ENCODE peak calls at places on chromosomes 3 and 15, in five cellular contexts. X is pancreas; U is stimulated activated CD4-positive, alpha-beta T cell treated with anti-CD3 and anti-CD28 coated beads, Interleukin-2, amount 100 ng/mL, for 48 hours; B is LHCN-M2; G is substantia nigra. Z is an unnamed sample.

GRCh38 chr3:16668776-16669545 is 63.7 kb upstream of the DAZL start:
- DNase-seq in X (no peak), U (no peak), B (peak), G (no peak), Z (no peak)

GRCh38 chr3:50130436-50130835 is 24.7 kb upstream of the SEMA3F start:
- DNase-seq in X (no peak), U (no peak), B (no peak), G (no peak), Z (no peak)

GRCh38 chr3:176953106-176954080 is 243.9 kb downstream of the TBL1XR1 start:
- DNase-seq in X (peak), U (no peak), B (peak), G (no peak), Z (no peak)

GRCh38 chr3:46695177-46695961 is 1.9 kb upstream of the ALS2CL start:
- DNase-seq in X (peak), U (peak), B (peak), G (peak), Z (peak)

GRCh38 chr3:16494906-16495580 is 18.5 kb downstream of the RFTN1 start:
- DNase-seq in X (no peak), U (no peak), B (no peak), G (no peak), Z (no peak)

GRCh38 chr3:11717301-11717700 is 73.6 kb upstream of the VGLL4 start:
- DNase-seq in X (no peak), U (no peak), B (peak), G (no peak), Z (no peak)

GRCh38 chr15:68930268-68931022 is at the start of gene SPESP1:
- DNase-seq in X (peak), U (peak), B (peak), G (peak), Z (no peak)

GRCh38 chr15:38823272-38823671 is 258.7 kb upstream of the RASGRP1 start:
- DNase-seq in X (no peak), U (no peak), B (no peak), G (no peak), Z (no peak)

GRCh38 chr3:175346573-175347356 is 487.6 kb downstream of the NAALADL2 start:
- DNase-seq in X (peak), U (no peak), B (peak), G (no peak), Z (no peak)

Z was measured in iPS DF 6.9.